ENCODE peak calls at places on chromosomes 6 and 20, in eight cellular contexts. J is stomach; I is breast epithelium; W is IMR-90; H is RWPE2; Z is CD8-positive, alpha-beta memory T cell; S is GM12878; O is ovary. V is an unnamed sample.
A peak's percentile ranks its signal among the peaks of the same experiment; 100 is the strongest.

GRCh38 chr20:47733892-47734291 is 51.4 kb downstream of the SULF2 start:
- DNase-seq in S (no peak), H (no peak), I (no peak), J (no peak), O (no peak), W (no peak), Z (no peak), V (no peak)

GRCh38 chr6:16669227-16669626 is 92.0 kb downstream of the ATXN1 start:
- DNase-seq in H (no peak), W (peak; percentile 65), J (peak; percentile 34), I (no peak), Z (peak; percentile 47), O (no peak), S (no peak), V (peak; percentile 50)

GRCh38 chr6:156699017-156699421 is 78.2 kb upstream of the ARID1B start:
- DNase-seq in O (no peak), S (peak; percentile 85), Z (no peak), H (no peak), J (no peak), I (no peak), W (peak; percentile 91), V (no peak)

GRCh38 chr6:100446922-100447899 is 17.5 kb downstream of the SIM1 start:
- DNase-seq in H (no peak), O (no peak), W (no peak), J (no peak), S (no peak), Z (no peak), I (no peak), V (no peak)

GRCh38 chr20:41956316-41957050 is 338.3 kb upstream of the CHD6 start:
- DNase-seq in O (no peak), Z (no peak), H (no peak), I (no peak), J (no peak), W (no peak), S (no peak), V (peak; percentile 14)

GRCh38 chr6:130893277-130893676 is 66.1 kb downstream of the SMLR1 start:
- DNase-seq in H (no peak), I (no peak), J (no peak), O (no peak), S (no peak), Z (no peak), W (no peak), V (no peak)

GRCh38 chr20:17610566-17611289 is 40.9 kb downstream of the DSTN start:
- DNase-seq in W (no peak), J (peak; percentile 66), O (no peak), S (no peak), H (no peak), I (peak; percentile 61), Z (peak; percentile 34), V (peak; percentile 69)

GRCh38 chr20:56981301-56981700 is 285.1 kb downstream of the BMP7 start:
- DNase-seq in O (no peak), I (no peak), J (no peak), W (no peak), Z (no peak), H (no peak), S (no peak), V (no peak)

GRCh38 chr20:53891306-53891894 is 179.0 kb downstream of the BCAS1 start:
- DNase-seq in I (no peak), W (peak; percentile 83), Z (no peak), S (no peak), J (no peak), H (no peak), O (no peak), V (no peak)

GRCh38 chr6:91083226-91083625 is 496.4 kb upstream of the MAP3K7 start:
- DNase-seq in S (no peak), J (no peak), I (no peak), Z (no peak), W (no peak), O (no peak), H (no peak), V (no peak)

DNA sequence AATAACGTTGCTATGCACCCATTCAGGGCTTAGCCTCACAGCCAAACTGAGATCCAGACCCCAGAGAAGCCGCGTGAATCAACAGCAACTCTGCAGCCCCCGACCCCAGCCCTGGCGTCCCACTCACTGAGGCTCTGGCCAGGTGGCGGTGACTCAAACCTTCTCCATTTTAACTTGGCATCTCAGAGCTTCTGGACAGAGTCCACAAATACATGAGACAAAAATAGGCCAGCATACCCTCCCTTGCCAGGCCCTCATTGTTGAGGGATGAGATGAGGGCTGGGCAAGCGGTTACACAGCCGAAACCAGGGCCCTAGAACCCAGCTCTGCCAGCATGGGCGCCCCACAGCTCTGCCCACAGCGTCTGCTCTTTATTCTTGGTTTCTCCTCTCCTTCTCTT is 118.4 kb downstream of the MYLK4 start:
- DNase-seq in I (no peak), H (no peak), J (no peak), S (no peak), W (peak; percentile 46), Z (no peak), O (no peak), V (no peak)
- H3K27ac ChIP-seq in I (peak overlapping the region; percentile 66), H (no peak overlapping the region), J (no peak overlapping the region), S (no peak overlapping the region), W (no peak overlapping the region), Z (no peak overlapping the region), O (no peak overlapping the region), V (no peak overlapping the region)

GRCh38 chr6:81939774-81940165 is 187.3 kb upstream of the TENT5A start:
- DNase-seq in S (no peak), H (no peak), I (no peak), J (no peak), O (no peak), Z (no peak), W (peak; percentile 21), V (no peak)
- H3K27ac ChIP-seq in S (no peak overlapping the region), H (peak overlapping the region; percentile 78), I (no peak overlapping the region), J (no peak overlapping the region), O (no peak overlapping the region), Z (no peak overlapping the region), W (peak overlapping the region; percentile 38), V (no peak overlapping the region)

GRCh38 chr6:679282-679681 is 13.7 kb downstream of the EXOC2 start:
- DNase-seq in W (peak; percentile 75), H (no peak), I (no peak), O (no peak), Z (no peak), J (no peak), S (no peak), V (no peak)

GRCh38 chr6:680204-680603 is 12.7 kb downstream of the EXOC2 start:
- DNase-seq in H (no peak), W (no peak), Z (no peak), S (no peak), J (no peak), I (no peak), O (no peak), V (no peak)

GRCh38 chr6:678515-678914 is 14.4 kb downstream of the EXOC2 start:
- DNase-seq in Z (no peak), H (no peak), O (no peak), I (no peak), J (no peak), W (no peak), S (no peak), V (no peak)

GRCh38 chr6:677919-678318 is 15.0 kb downstream of the EXOC2 start:
- DNase-seq in W (no peak), I (no peak), H (no peak), Z (no peak), J (no peak), S (no peak), O (no peak), V (no peak)

DNA sequence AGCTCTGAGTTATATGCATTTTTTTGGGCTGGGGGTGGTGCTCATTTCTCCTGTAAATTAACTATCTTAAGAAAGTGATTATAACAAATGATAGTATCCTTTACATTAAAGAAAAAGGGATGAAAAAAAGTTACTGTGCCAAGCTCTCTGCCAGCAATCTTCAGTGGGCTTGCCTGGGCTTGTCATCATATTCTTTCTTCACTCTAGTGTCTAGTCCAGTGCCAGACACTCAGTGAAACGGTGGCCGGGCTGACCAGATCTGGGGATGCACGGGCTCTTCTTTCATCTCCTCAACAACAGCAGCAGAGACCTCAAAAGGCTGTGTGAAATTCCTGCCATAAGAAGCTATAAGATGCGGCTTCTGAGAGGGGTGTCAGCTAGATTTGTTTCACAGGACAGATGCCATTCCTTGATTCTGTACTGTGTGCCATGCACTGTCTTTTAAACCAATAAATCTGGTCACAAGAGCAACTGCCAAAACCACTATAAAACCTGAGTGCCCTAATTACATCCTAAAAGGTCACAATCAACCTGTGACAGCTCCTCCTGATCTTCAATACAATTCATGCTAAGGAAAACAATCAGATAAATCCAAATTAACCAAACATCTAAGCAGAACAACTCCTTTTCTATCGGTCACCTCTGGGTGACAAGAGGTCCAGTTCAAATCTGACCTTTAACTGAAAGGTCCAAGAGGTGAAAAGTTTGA is 12.1 kb downstream of the EXOC2 start:
- DNase-seq in H (no peak), Z (no peak), O (no peak), J (no peak), W (no peak), I (no peak), S (no peak), V (no peak)
- H3K27ac ChIP-seq in H (peak overlapping the region; percentile 26), Z (no peak overlapping the region), O (no peak overlapping the region), J (no peak overlapping the region), W (no peak overlapping the region), I (no peak overlapping the region), S (no peak overlapping the region), V (no peak overlapping the region)

DNA sequence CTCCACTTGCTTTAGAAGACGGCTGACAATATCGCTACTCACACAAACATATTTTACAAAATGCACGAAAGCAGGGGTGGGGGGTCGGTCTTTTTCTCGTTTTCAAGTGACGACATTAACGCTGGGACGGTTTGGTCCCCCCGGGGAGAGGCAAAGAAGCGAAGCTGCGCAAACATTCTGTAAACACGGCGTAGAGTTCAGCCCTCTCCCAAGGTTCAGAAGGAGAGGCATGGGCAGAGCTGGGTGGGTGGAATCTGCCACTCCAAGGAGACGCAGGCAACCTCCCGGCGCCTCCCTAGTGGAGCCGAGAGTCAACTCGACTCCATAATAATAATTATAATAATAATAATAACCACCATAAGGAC is 2.4 kb downstream of the NKX2-2 start:
- DNase-seq in Z (no peak), I (no peak), H (no peak), J (no peak), S (no peak), O (no peak), W (no peak), V (no peak)
- H3K27ac ChIP-seq in Z (no peak overlapping the region), I (no peak overlapping the region), H (no peak overlapping the region), J (no peak overlapping the region), S (no peak overlapping the region), O (no peak overlapping the region), W (no peak overlapping the region), V (no peak overlapping the region)

DNA sequence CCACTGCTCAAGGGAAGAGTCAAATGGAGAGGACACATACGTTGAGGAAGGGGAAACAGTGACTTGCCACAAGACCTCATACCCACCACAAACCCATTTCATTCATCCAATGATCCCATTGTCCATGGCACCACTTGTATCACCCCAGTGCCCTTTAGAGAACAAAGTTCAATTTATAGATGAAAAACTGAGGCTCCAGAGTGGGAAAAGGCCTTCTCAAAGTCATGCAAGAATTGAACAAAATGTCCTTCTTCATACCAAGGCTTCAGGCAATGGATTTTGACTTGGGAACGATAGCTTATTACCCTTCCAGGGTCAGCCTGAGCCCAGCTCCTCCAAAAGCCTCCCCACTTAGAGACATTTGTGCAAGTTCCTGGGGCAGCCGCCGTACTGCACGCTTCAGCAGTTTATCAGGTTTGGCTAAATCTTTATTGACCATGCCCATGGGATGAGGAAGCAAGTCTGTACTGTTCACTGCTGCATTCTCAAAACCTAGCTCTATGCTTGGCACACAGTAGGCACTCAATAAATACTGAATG is 47.3 kb upstream of the MRPS10 start:
- DNase-seq in Z (no peak), I (no peak), J (no peak), H (no peak), O (no peak), S (no peak), W (no peak), V (no peak)
- H3K27ac ChIP-seq in Z (no peak overlapping the region), I (no peak overlapping the region), J (no peak overlapping the region), H (no peak overlapping the region), O (no peak overlapping the region), S (no peak overlapping the region), W (no peak overlapping the region), V (no peak overlapping the region)

GRCh38 chr6:53673138-53673801 is 7.7 kb upstream of the KLHL31 start:
- DNase-seq in O (no peak), Z (no peak), W (peak; percentile 83), J (no peak), I (no peak), H (no peak), S (no peak), V (peak; percentile 78)
- H3K27ac ChIP-seq in O (no peak overlapping the region), Z (no peak overlapping the region), W (peak overlapping the region; percentile 42), J (no peak overlapping the region), I (no peak overlapping the region), H (peak overlapping the region; percentile 49), S (no peak overlapping the region), V (no peak overlapping the region)

V was measured in small intestine.